ENCODE peak calls at places on chromosomes 11 and 22, in eight cellular contexts. T is lower lobe of right lung; J is breast epithelium; F is upper lobe of left lung; K is CD8-positive, alpha-beta memory T cell; A is uterus; S is body of pancreas; V is HCT116. Q is an unnamed sample.
A peak's percentile ranks its signal among the peaks of the same experiment; 100 is the strongest.

GRCh38 chr11:29449280-29450074 is 567.4 kb downstream of the KCNA4 start:
- DNase-seq in T (no peak), J (no peak), F (no peak), K (no peak), A (no peak), S (no peak), V (no peak), Q (no peak)

GRCh38 chr22:21629262-21630149 is at the start of gene YDJC:
- DNase-seq in T (peak; percentile 95), J (peak; percentile 94), F (peak; percentile 98), K (peak; percentile 92), A (peak; percentile 94), S (peak; percentile 97), V (peak; percentile 87), Q (peak; percentile 94)

GRCh38 chr22:45208993-45209838 is 31.5 kb downstream of the KIAA0930 start:
- DNase-seq in T (no peak), J (peak; percentile 49), F (peak; percentile 83), K (peak; percentile 31), A (no peak), S (no peak), V (no peak), Q (no peak)

GRCh38 chr11:47551086-47551485 is 1.8 kb downstream of the CELF1 start:
- DNase-seq in T (no peak), J (no peak), F (no peak), K (no peak), A (no peak), S (no peak), V (no peak), Q (no peak)

GRCh38 chr22:26901228-26901816 is 243.9 kb downstream of the MIAT start:
- DNase-seq in T (no peak), J (no peak), F (no peak), K (no peak), A (no peak), S (no peak), V (no peak), Q (no peak)

GRCh38 chr11:4059424-4059823 is 35.2 kb upstream of the RRM1 start:
- DNase-seq in T (no peak), J (no peak), F (no peak), K (no peak), A (no peak), S (no peak), V (no peak), Q (no peak)

GRCh38 chr11:27204527-27204926 is 158.5 kb downstream of the CCDC34 start:
- DNase-seq in T (no peak), J (no peak), F (no peak), K (no peak), A (no peak), S (peak; percentile 48), V (peak; percentile 15), Q (no peak)

GRCh38 chr11:34840736-34841386 is 75.3 kb downstream of the APIP start:
- DNase-seq in T (no peak), J (no peak), F (no peak), K (peak; percentile 5), A (no peak), S (peak; percentile 62), V (peak; percentile 62), Q (no peak)

GRCh38 chr22:41699264-41700104 is at the start of gene MEI1:
- DNase-seq in T (peak; percentile 88), J (peak; percentile 79), F (peak; percentile 95), K (peak; percentile 85), A (peak; percentile 86), S (peak; percentile 89), V (no peak), Q (peak; percentile 77)

GRCh38 chr11:45982656-45983470 is 60.4 kb downstream of the LARGE2 start:
- DNase-seq in T (no peak), J (no peak), F (no peak), K (no peak), A (peak; percentile 60), S (peak; percentile 13), V (peak; percentile 13), Q (no peak)

GRCh38 chr11:46445887-46446286 is 54.3 kb upstream of the CHRM4 start:
- DNase-seq in T (no peak), J (no peak), F (no peak), K (no peak), A (no peak), S (no peak), V (no peak), Q (no peak)

GRCh38 chr22:43042101-43042780 is 27.3 kb upstream of the PACSIN2 start:
- DNase-seq in T (no peak), J (no peak), F (no peak), K (no peak), A (no peak), S (peak; percentile 66), V (no peak), Q (no peak)

GRCh38 chr22:50599816-50600454 is 658 bp upstream of the MAPK8IP2 start:
- DNase-seq in T (no peak), J (peak; percentile 66), F (peak; percentile 94), K (peak; percentile 69), A (peak; percentile 64), S (peak; percentile 66), V (no peak), Q (peak; percentile 53)

GRCh38 chr11:126465573-126466287 is 110.2 kb downstream of the ST3GAL4 start:
- DNase-seq in T (no peak), J (no peak), F (no peak), K (no peak), A (no peak), S (no peak), V (no peak), Q (no peak)

DNA sequence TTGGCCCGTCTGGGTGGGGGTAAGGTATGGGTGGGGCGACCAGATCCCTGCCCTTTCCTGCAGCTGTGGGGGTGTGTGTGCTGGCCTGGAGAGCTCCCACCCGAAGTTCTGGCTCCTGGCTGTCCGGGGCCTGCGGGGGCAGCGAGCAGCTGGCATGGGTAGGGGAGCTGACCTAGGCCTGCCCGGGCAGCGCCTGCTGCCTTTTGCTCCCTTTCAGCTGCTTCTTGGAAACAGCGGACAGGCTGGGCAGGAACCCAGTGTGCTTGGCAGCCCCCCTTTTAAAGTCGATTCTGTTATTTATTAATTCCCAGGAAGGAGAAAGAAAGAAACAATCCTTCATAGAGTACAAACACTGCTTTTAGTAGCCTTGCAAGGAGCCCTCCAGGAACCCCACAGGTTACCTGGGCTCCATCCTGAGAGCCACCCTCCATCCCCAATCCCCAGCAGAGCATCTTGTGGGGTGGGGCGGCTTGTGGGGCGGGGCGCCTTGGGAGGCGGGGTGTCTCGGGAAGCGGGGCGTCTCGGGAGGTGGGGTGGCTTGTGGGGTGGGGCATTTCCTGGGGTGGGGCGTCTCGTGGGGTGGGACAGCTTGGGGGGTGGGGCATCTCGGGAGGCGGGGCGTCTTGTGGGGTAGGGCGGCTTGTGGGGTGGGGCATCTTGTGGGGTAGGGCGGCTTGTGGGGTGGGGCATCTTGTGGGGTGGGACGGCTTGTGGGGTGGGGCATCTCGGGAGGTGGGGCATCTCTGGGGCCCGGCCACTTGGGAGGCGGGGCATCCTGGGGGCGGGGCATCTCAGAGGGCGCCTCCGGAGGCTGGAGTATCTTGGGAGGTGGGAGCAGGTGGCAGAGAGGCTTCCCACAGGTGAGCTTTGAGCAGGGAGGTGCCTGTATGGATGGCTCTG is 7.0 kb downstream of the CD81 start:
- DNase-seq in T (no peak), J (no peak), F (peak; percentile 88), K (no peak), A (peak; percentile 52), S (peak; percentile 52), V (no peak), Q (no peak)
- H3K4me3 ChIP-seq in T (peak overlapping the region; percentile 1), J (no peak overlapping the region), F (no peak overlapping the region), K (no peak overlapping the region), A (no peak overlapping the region), S (no peak overlapping the region), V (no peak overlapping the region), Q (no peak overlapping the region)

DNA sequence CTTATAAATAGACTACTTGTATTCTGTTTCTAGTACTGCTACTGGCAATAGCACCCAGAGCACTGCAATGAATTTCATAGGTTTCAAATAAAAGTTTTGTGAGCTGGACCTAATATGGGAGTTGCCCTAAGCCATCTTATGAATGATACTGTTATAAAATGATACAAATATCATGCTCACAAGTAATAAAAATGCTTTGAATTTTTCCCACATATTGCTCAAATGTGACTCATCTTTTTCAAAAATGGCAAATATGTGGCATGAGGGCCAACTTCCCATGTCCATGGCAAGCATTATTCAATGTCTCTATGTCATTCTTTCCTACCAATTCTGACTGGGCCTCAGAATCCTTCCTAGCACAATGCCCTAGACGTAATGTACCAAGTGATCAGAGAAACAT is 137.6 kb downstream of the TRPC6 start:
- DNase-seq in T (no peak), J (no peak), F (no peak), K (no peak), A (no peak), S (no peak), V (no peak), Q (no peak)
- H3K4me1 ChIP-seq in T (peaks cover 14% of the 10 kb centered on the region), J (no peaks in the 10 kb centered on the region), F (peaks cover 24% of the 10 kb centered on the region), K (no peaks in the 10 kb centered on the region), A (no peaks in the 10 kb centered on the region), S (peaks cover 23% of the 10 kb centered on the region), V (peaks cover 27% of the 10 kb centered on the region), Q (peaks cover 20% of the 10 kb centered on the region)

DNA sequence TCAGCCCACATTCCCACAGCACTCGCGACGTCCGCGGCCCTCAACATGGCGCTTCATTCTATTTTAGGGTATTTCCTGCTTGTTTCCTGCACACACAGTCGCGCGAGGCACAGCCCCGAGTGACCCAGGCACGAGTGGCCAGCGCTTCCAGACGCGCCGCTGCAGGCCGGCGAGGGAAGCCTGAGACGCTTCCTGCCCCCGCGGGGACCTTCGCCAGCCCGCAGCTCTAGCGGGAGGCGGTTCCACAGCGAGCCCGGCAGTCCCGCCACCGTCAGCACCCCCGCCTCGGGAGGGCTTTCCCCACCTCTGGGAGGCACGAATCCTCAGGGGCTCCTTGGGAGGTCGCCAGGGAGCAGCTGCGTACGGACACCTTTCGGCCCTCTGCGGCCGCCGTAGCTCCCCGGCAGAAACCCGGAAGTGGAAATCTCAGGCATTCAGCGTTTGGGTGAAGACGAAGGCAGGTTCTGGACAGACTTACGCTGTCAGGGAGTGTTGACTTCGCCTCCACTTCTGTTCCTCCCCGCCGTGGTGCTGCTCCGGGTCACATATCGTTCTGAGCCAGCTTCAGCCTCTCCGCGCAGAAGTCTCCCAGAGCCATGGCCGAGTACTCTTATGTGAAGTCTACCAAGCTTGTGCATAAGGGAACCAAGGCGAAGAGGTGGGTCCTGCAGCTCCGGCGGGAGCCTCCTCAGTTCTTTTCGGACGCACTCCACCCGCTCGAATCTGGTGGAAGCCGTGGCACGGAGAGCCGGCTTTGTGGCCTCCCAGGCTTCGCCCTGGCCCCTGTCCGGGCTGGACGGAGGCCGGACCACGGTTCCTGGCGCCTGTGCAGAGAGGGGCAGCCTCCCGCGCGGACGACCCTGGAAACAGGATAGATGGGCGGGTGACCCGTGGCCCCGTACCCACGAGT is 2925.9 kb upstream of the OR11H1 start:
- DNase-seq in T (peak; percentile 64), J (no peak), F (peak; percentile 87), K (no peak), A (no peak), S (no peak), V (no peak), Q (no peak)
- H3K4me3 ChIP-seq in T (no peak overlapping the region), J (no peak overlapping the region), F (peak overlapping the region; percentile 7), K (no peak overlapping the region), A (no peak overlapping the region), S (no peak overlapping the region), V (no peak overlapping the region), Q (no peak overlapping the region)

DNA sequence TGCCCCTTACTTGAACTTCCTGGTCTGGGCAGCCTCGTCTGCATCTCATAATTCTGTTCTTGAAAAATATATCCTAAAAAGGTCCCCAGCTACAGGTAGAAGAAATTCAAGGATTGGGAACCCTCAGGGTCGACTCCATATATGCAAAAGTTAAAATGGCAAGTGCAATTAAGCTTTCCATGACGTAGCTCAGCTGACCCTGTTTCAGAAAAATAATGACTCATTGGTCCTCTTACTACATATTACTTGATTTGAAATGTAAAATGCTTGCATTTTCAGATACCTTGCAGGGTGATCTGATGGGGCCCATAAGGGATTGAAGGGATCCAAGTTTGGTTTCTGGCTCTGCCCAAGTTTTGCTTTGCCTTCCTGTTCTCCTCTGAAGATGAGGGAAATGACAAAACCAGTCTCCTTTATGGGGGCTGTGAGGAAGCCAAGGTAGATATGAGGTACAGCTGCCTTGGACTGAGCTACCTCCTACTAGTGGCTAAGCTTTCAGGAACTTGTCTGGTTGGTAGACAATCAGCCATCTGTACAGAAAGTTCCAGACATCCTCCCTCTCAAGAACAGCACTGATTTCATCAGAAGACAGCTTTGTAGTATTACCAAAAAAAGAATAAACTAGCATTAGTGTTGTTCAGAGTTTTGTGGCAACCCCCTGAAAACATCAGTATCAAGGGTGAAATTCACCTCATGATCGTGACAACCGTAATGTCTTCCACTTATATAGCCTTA is 177.3 kb downstream of the DBX1 start:
- DNase-seq in T (no peak), J (no peak), F (no peak), K (no peak), A (no peak), S (no peak), V (no peak), Q (no peak)
- H3K4me1 ChIP-seq in T (peaks cover 35% of the 10 kb centered on the region), J (no peaks in the 10 kb centered on the region), F (peaks cover 21% of the 10 kb centered on the region), K (no peaks in the 10 kb centered on the region), A (peaks cover 7% of the 10 kb centered on the region), S (peaks cover 30% of the 10 kb centered on the region), V (peaks cover 16% of the 10 kb centered on the region), Q (peaks cover 93% of the 10 kb centered on the region)